ENCODE peak calls at places on chromosomes 7 and 10, in four cellular contexts. O is GM23248, L is cardiac septum, T is kidney epithelial cell. M is an unnamed sample.

GRCh38 chr10:113329121-113329596 is 223.7 kb upstream of the HABP2 start:
- DNase-seq in T (peak; percentile 32), L (no peak), O (peak; percentile 96), M (no peak)

GRCh38 chr10:99395750-99396445 is 34.5 kb downstream of the GOT1 start:
- DNase-seq in O (peak; percentile 89), T (peak; percentile 79), L (no peak), M (no peak)

GRCh38 chr7:801940-802364 is 30.3 kb upstream of the SUN1 start:
- DNase-seq in L (no peak), T (no peak), O (peak; percentile 40), M (peak; percentile 72)

GRCh38 chr10:66925896-66926719 is at the start of gene LRRTM3:
- DNase-seq in T (peak; percentile 50), O (peak; percentile 71), L (no peak), M (peak; percentile 58)

GRCh38 chr10:112721080-112721698 is 228.9 kb upstream of the TCF7L2 start:
- DNase-seq in O (peak; percentile 71), T (no peak), L (no peak), M (no peak)

GRCh38 chr10:35271086-35271834 is 65.0 kb upstream of the CCNY start:
- DNase-seq in T (no peak), O (no peak), L (no peak), M (no peak)

GRCh38 chr10:89427629-89428028 is 13.3 kb downstream of the IFIT5 start:
- DNase-seq in T (peak; percentile 48), L (no peak), O (peak; percentile 87), M (no peak)

GRCh38 chr10:103980246-103980906 is 13.4 kb downstream of the SLK start:
- DNase-seq in L (no peak), T (no peak), O (no peak), M (no peak)

GRCh38 chr7:79653136-79653631 is 199.7 kb upstream of the MAGI2 start:
- DNase-seq in T (no peak), L (no peak), O (no peak), M (no peak)

GRCh38 chr10:69703766-69704191 is 73.7 kb downstream of the FAM241B start:
- DNase-seq in O (peak; percentile 73), T (peak; percentile 41), L (no peak), M (no peak)

GRCh38 chr10:125117941-125118630 is 42.3 kb downstream of the CTBP2 start:
- DNase-seq in T (no peak), L (no peak), O (peak; percentile 14), M (peak; percentile 63)

GRCh38 chr7:152735443-152736004 is 24.0 kb upstream of the ACTR3B start:
- DNase-seq in L (peak; percentile 43), O (no peak), T (no peak), M (no peak)

GRCh38 chr7:110534241-110534931 is 556.5 kb upstream of the LRRN3 start:
- DNase-seq in O (peak; percentile 53), T (no peak), L (no peak), M (no peak)

GRCh38 chr7:100540073-100540723 is 1.2 kb downstream of the AGFG2 start:
- DNase-seq in O (no peak), L (no peak), T (no peak), M (no peak)

M was measured in sciatic nerve.